ENCODE peak calls at places on chromosomes 2 and 18, in six cellular contexts. K, Q, G, W, N and O are unnamed samples.

GRCh38 chr2:173175222-173175621 is 99.6 kb downstream of the MAP3K20 start:
- DNase-seq in K (no peak), Q (no peak), G (no peak), W (no peak), N (no peak), O (no peak)

GRCh38 chr2:10883066-10883465 is 28.7 kb upstream of the KCNF1 start:
- DNase-seq in K (no peak), Q (no peak), G (no peak), W (no peak), N (no peak), O (no peak)

GRCh38 chr2:68193144-68193543 is 35.5 kb downstream of the PNO1 start:
- DNase-seq in K (no peak), Q (no peak), G (peak), W (no peak), N (no peak), O (no peak)

GRCh38 chr2:66957198-66957597 is 439.9 kb upstream of the ETAA1 start:
- DNase-seq in K (peak), Q (no peak), G (no peak), W (no peak), N (no peak), O (no peak)

GRCh38 chr18:74840492-74841167 is 243.0 kb downstream of the ZNF407 start:
- DNase-seq in K (peak), Q (no peak), G (peak), W (no peak), N (no peak), O (peak)

GRCh38 chr2:144136297-144136696 is 383.6 kb downstream of the ZEB2 start:
- DNase-seq in K (no peak), Q (no peak), G (no peak), W (no peak), N (no peak), O (no peak)

GRCh38 chr2:117378653-117379052 is 435.8 kb upstream of the DDX18 start:
- DNase-seq in K (no peak), Q (no peak), G (no peak), W (no peak), N (no peak), O (no peak)

GRCh38 chr2:36137612-36138011 is 218.0 kb upstream of the CRIM1 start:
- DNase-seq in K (no peak), Q (no peak), G (no peak), W (no peak), N (no peak), O (no peak)

GRCh38 chr2:42906557-42907380 is 114.4 kb upstream of the HAAO start:
- DNase-seq in K (no peak), Q (peak), G (peak), W (peak), N (no peak), O (no peak)

GRCh38 chr2:236129935-236130334 is 38.3 kb downstream of the GBX2 start:
- DNase-seq in K (no peak), Q (no peak), G (no peak), W (no peak), N (no peak), O (no peak)

GRCh38 chr2:215839816-215840215 is 173.5 kb downstream of the MREG start:
- DNase-seq in K (no peak), Q (no peak), G (no peak), W (no peak), N (no peak), O (no peak)

GRCh38 chr18:9719421-9719981 is 11.4 kb downstream of the RAB31 start:
- DNase-seq in K (peak), Q (no peak), G (peak), W (no peak), N (no peak), O (no peak)

GRCh38 chr2:169091256-169091655 is 21.9 kb downstream of the DHRS9 start:
- DNase-seq in K (no peak), Q (peak), G (no peak), W (no peak), N (no peak), O (no peak)

GRCh38 chr2:232981356-232981755 is 31.7 kb downstream of the NGEF start:
- DNase-seq in K (no peak), Q (peak), G (no peak), W (no peak), N (no peak), O (no peak)

GRCh38 chr18:47263197-47263827 is 11.9 kb upstream of the SKOR2 start:
- DNase-seq in K (no peak), Q (no peak), G (no peak), W (no peak), N (no peak), O (no peak)

GRCh38 chr2:62305421-62306176 is 109.7 kb downstream of the B3GNT2 start:
- DNase-seq in K (no peak), Q (peak), G (peak), W (no peak), N (no peak), O (no peak)

GRCh38 chr2:121650554-121650930 is 1.3 kb upstream of the CLASP1 start:
- DNase-seq in K (no peak), Q (peak), G (peak), W (no peak), N (no peak), O (no peak)

GRCh38 chr2:105337122-105338019 is at the start of gene C2orf49:
- DNase-seq in K (no peak), Q (peak), G (peak), W (peak), N (peak), O (peak)

GRCh38 chr2:218000137-218000536 is 2.7 kb downstream of the TNS1 start:
- DNase-seq in K (peak), Q (no peak), G (peak), W (peak), N (no peak), O (no peak)

GRCh38 chr18:55047546-55047945 is 88.3 kb upstream of the CCDC68 start:
- DNase-seq in K (no peak), Q (no peak), G (peak), W (no peak), N (no peak), O (no peak)

GRCh38 chr18:22556271-22556990 is 138.7 kb upstream of the CTAGE1 start:
- DNase-seq in K (no peak), Q (peak), G (peak), W (no peak), N (no peak), O (no peak)

GRCh38 chr2:187349328-187349944 is 98.6 kb downstream of the CALCRL start:
- DNase-seq in K (peak), Q (no peak), G (peak), W (no peak), N (no peak), O (no peak)

GRCh38 chr18:36307513-36307912 is 10.0 kb downstream of the FHOD3 start:
- DNase-seq in K (peak), Q (no peak), G (peak), W (no peak), N (no peak), O (no peak)

GRCh38 chr18:8745355-8746014 is 40.1 kb downstream of the MTCL1 start:
- DNase-seq in K (peak), Q (no peak), G (peak), W (no peak), N (no peak), O (no peak)